ENCODE peak calls at places on chromosomes 11 and 22, in five cellular contexts. V is breast epithelium, L is sigmoid colon, O is transverse colon, W is stomach. Z is an unnamed sample.

GRCh38 chr11:60265373-60266214 is 14.9 kb upstream of the MS4A4A start:
- DNase-seq in V (no peak), L (no peak), O (no peak), W (no peak), Z (no peak)

GRCh38 chr11:33649944-33650343 is 50.7 kb downstream of the C11orf91 start:
- DNase-seq in V (no peak), L (no peak), O (no peak), W (no peak), Z (no peak)

GRCh38 chr11:77106321-77106720 is 3.7 kb downstream of the OMP start:
- DNase-seq in V (no peak), L (no peak), O (peak; percentile 54), W (no peak), Z (no peak)

GRCh38 chr11:65486570-65487466 is 12.0 kb upstream of the MALAT1 start:
- DNase-seq in V (no peak), L (peak; percentile 64), O (no peak), W (no peak), Z (no peak)

GRCh38 chr22:29225422-29226090 is 19.9 kb downstream of the EMID1 start:
- DNase-seq in V (no peak), L (peak; percentile 76), O (peak; percentile 33), W (no peak), Z (no peak)

GRCh38 chr11:88363566-88364169 is 26.1 kb upstream of the CTSC start:
- DNase-seq in V (no peak), L (no peak), O (no peak), W (no peak), Z (no peak)

GRCh38 chr11:1882265-1883238 is 9.1 kb downstream of the PRR33 start:
- DNase-seq in V (peak; percentile 57), L (peak; percentile 91), O (peak; percentile 80), W (peak; percentile 82), Z (peak; percentile 96)

GRCh38 chr22:24325105-24325757 is 54.6 kb downstream of the SPECC1L start:
- DNase-seq in V (no peak), L (no peak), O (no peak), W (no peak), Z (no peak)

GRCh38 chr22:49587987-49588386 is 239.7 kb downstream of the BRD1 start:
- DNase-seq in V (no peak), L (no peak), O (peak; percentile 2), W (no peak), Z (no peak)

GRCh38 chr11:4523666-4524065 is 21.3 kb upstream of the OR52M1 start:
- DNase-seq in V (peak; percentile 18), L (no peak), O (no peak), W (no peak), Z (no peak)

GRCh38 chr22:20272174-20272573 is 4.1 kb upstream of the RTN4R start:
- DNase-seq in V (no peak), L (no peak), O (no peak), W (no peak), Z (no peak)

GRCh38 chr11:118168751-118169150 is 7.7 kb downstream of the SCN2B start:
- DNase-seq in V (no peak), L (no peak), O (no peak), W (no peak), Z (no peak)

GRCh38 chr11:86812981-86813380 is 12.6 kb downstream of the PRSS23 start:
- DNase-seq in V (no peak), L (no peak), O (no peak), W (no peak), Z (no peak)
- TF ChIP-seq POLR2AphosphoS5 in V (no peak), L (no peak), O (no peak), W (no peak), Z (no peak)

GRCh38 chr22:45905326-45905923 is 71.5 kb downstream of the WNT7B start:
- DNase-seq in V (no peak), L (no peak), O (no peak), W (no peak), Z (no peak)
- H3K4me3 ChIP-seq in V (no peak overlapping the region), L (no peak overlapping the region), O (no peak overlapping the region), W (no peak overlapping the region), Z (no peak overlapping the region)

GRCh38 chr22:22109693-22110466 is 127.3 kb upstream of the TOP3B start:
- DNase-seq in V (no peak), L (no peak), O (no peak), W (no peak), Z (peak; percentile 24)
- TF ChIP-seq CTCF in V (no peak), L (no peak), O (no peak), W (no peak), Z (no peak)

GRCh38 chr11:121510438-121510837 is 57.7 kb upstream of the SORL1-AS1 start:
- DNase-seq in V (no peak), L (no peak), O (no peak), W (no peak), Z (no peak)

GRCh38 chr11:121514998-121515671 is 62.4 kb upstream of the SORL1-AS1 start:
- DNase-seq in V (no peak), L (no peak), O (no peak), W (no peak), Z (no peak)

GRCh38 chr11:121512468-121513465 is 60.0 kb upstream of the SORL1-AS1 start:
- DNase-seq in V (no peak), L (no peak), O (no peak), W (no peak), Z (no peak)

GRCh38 chr11:121514401-121514981 is 61.7 kb upstream of the SORL1-AS1 start:
- DNase-seq in V (no peak), L (no peak), O (no peak), W (no peak), Z (no peak)

GRCh38 chr11:121513807-121514206 is 61.0 kb upstream of the SORL1-AS1 start:
- DNase-seq in V (no peak), L (no peak), O (no peak), W (no peak), Z (no peak)
- TF ChIP-seq POLR2AphosphoS5 in V (no peak), L (no peak), O (no peak), W (no peak), Z (no peak)

DNA sequence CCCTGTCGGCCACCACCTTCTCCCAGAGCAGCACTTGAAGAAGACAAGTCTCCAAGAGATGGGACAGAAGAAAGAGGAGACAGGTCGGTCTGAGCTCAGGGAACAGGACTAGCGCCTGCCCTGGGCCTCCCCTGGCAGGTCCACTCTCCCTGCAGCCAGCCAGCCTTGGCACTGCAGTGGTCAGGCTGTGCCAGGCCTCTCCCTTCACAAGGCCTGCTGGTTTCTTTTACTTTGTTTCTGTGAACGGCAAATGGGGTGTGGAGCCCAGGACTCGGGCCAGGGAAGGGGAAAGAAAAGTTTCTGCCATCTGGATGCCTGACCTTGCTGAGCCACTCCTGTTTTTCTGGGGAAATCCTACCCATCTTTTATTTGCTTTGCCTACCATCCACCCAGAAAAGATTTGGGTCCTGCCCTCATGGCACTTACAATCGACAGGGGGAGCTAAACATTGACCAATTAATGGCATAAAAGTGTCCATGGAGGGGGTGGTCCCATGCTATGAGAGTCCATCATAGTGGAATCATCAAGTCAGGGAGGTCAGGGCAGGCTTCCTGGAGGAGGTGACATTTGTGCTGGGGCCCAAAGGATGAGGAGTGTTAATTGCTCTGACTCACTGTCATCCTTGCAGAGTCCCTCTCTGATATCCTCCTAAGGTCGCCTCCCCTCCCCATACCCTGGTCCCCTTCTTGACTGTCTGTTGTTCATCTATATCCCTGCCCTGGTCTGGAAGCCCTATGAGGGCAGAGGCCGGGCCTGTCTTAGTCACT is 65.2 kb downstream of the NFAM1 start:
- DNase-seq in V (peak; percentile 67), L (peak; percentile 91), O (peak; percentile 28), W (peak; percentile 83), Z (no peak)
- H3K4me3 ChIP-seq in V (peak overlapping the region; percentile 62), L (no peak overlapping the region), O (no peak overlapping the region), W (no peak overlapping the region), Z (no peak overlapping the region)

Z was measured in esophagus muscularis mucosa.